ENCODE peak calls at places on chromosomes 13 and 19, in eight cellular contexts. T, K, C, I, Q, J, B and A are unnamed samples.

GRCh38 chr19:49861127-49861526 is 6.2 kb downstream of the PNKP start:
- DNase-seq in T (no peak), K (no peak), C (no peak), I (peak), Q (no peak), J (no peak), B (no peak), A (no peak)

GRCh38 chr13:41682001-41682400 is 224.7 kb downstream of the RGCC start:
- DNase-seq in T (no peak), K (no peak), C (no peak), I (no peak), Q (no peak), J (no peak), B (no peak), A (no peak)

GRCh38 chr19:23776507-23777205 is 18.0 kb upstream of the ZNF681 start:
- DNase-seq in T (no peak), K (no peak), C (no peak), I (no peak), Q (no peak), J (no peak), B (no peak), A (no peak)

GRCh38 chr19:54203151-54203611 is 2.5 kb downstream of the RPS9 start:
- DNase-seq in T (peak), K (no peak), C (no peak), I (no peak), Q (no peak), J (no peak), B (no peak), A (no peak)

GRCh38 chr19:7641288-7642276 is 4.7 kb downstream of the STXBP2 start:
- DNase-seq in T (no peak), K (no peak), C (peak), I (no peak), Q (no peak), J (no peak), B (no peak), A (no peak)

GRCh38 chr19:40601061-40601973 is at the start of gene LTBP4:
- DNase-seq in T (peak), K (peak), C (peak), I (peak), Q (peak), J (peak), B (no peak), A (no peak)

GRCh38 chr19:51602189-51602854 is 27.9 kb downstream of the SIGLEC5 start:
- DNase-seq in T (no peak), K (no peak), C (no peak), I (no peak), Q (no peak), J (no peak), B (no peak), A (no peak)

GRCh38 chr13:23463631-23464030 is 30.1 kb upstream of the SACS start:
- DNase-seq in T (no peak), K (no peak), C (no peak), I (no peak), Q (no peak), J (no peak), B (no peak), A (no peak)

GRCh38 chr19:11480927-11481776 is at the start of gene ELAVL3:
- DNase-seq in T (no peak), K (no peak), C (no peak), I (no peak), Q (peak), J (peak), B (no peak), A (no peak)

GRCh38 chr13:112641456-112641855 is 48.4 kb upstream of the ATP11A start:
- DNase-seq in T (no peak), K (no peak), C (no peak), I (no peak), Q (no peak), J (no peak), B (no peak), A (no peak)

GRCh38 chr13:21079761-21080730 is 18.7 kb upstream of the LATS2 start:
- DNase-seq in T (no peak), K (no peak), C (no peak), I (peak), Q (no peak), J (no peak), B (peak), A (peak)

GRCh38 chr19:39004403-39004802 is 27.9 kb downstream of the FBXO27 start:
- DNase-seq in T (no peak), K (no peak), C (no peak), I (no peak), Q (no peak), J (no peak), B (no peak), A (no peak)

GRCh38 chr19:24033308-24033961 is 53.6 kb upstream of the ZNF254 start:
- DNase-seq in T (peak), K (no peak), C (peak), I (peak), Q (peak), J (peak), B (peak), A (peak)

GRCh38 chr19:16571689-16572331 is 405 bp downstream of the SLC35E1 start:
- DNase-seq in T (no peak), K (peak), C (peak), I (peak), Q (peak), J (no peak), B (no peak), A (no peak)

GRCh38 chr19:29873024-29873800 is 61.4 kb downstream of the CCNE1 start:
- DNase-seq in T (peak), K (peak), C (peak), I (peak), Q (peak), J (peak), B (no peak), A (no peak)

GRCh38 chr13:24071423-24072075 is 89.0 kb upstream of the SPATA13 start:
- DNase-seq in T (no peak), K (no peak), C (no peak), I (peak), Q (no peak), J (no peak), B (peak), A (no peak)

GRCh38 chr13:80630685-80631121 is 289.8 kb upstream of the SPRY2 start:
- DNase-seq in T (no peak), K (no peak), C (no peak), I (peak), Q (no peak), J (no peak), B (no peak), A (no peak)

GRCh38 chr13:64640002-64640401 is 2590.1 kb downstream of the PCDH9 start:
- DNase-seq in T (no peak), K (no peak), C (no peak), I (peak), Q (no peak), J (no peak), B (no peak), A (no peak)

GRCh38 chr19:18789883-18790565 is 1.1 kb downstream of the COMP start:
- DNase-seq in T (no peak), K (no peak), C (peak), I (no peak), Q (no peak), J (peak), B (no peak), A (no peak)

GRCh38 chr19:6475321-6476108 is 6.1 kb downstream of the DENND1C start:
- DNase-seq in T (no peak), K (no peak), C (no peak), I (no peak), Q (no peak), J (peak), B (no peak), A (no peak)

GRCh38 chr19:33054623-33055022 is 10.1 kb downstream of the RHPN2 start:
- DNase-seq in T (peak), K (no peak), C (no peak), I (no peak), Q (no peak), J (no peak), B (no peak), A (no peak)

GRCh38 chr19:7385062-7385461 is 36.3 kb downstream of the ARHGEF18 start:
- DNase-seq in T (no peak), K (no peak), C (no peak), I (no peak), Q (no peak), J (no peak), B (no peak), A (no peak)

GRCh38 chr13:60329221-60329983 is 67.6 kb upstream of the TDRD3 start:
- DNase-seq in T (peak), K (peak), C (no peak), I (peak), Q (peak), J (peak), B (no peak), A (no peak)

GRCh38 chr13:69213331-69213850 is 894.2 kb upstream of the ATXN8OS start:
- DNase-seq in T (no peak), K (no peak), C (no peak), I (no peak), Q (no peak), J (no peak), B (no peak), A (no peak)

GRCh38 chr19:6374179-6374709 is 1.5 kb downstream of the PSPN start:
- DNase-seq in T (peak), K (no peak), C (no peak), I (no peak), Q (no peak), J (no peak), B (no peak), A (no peak)

GRCh38 chr19:4303778-4304508 is 455 bp upstream of the FSD1 start:
- DNase-seq in T (no peak), K (no peak), C (no peak), I (no peak), Q (no peak), J (no peak), B (no peak), A (no peak)

GRCh38 chr19:42252365-42253244 is 2.3 kb downstream of the ERF start:
- DNase-seq in T (no peak), K (peak), C (no peak), I (peak), Q (no peak), J (no peak), B (no peak), A (no peak)

GRCh38 chr13:100630564-100630963 is 42.0 kb upstream of the GGACT start:
- DNase-seq in T (no peak), K (no peak), C (no peak), I (no peak), Q (no peak), J (no peak), B (no peak), A (no peak)

GRCh38 chr19:29404951-29405727 is 120.7 kb upstream of the VSTM2B start:
- DNase-seq in T (peak), K (no peak), C (no peak), I (peak), Q (no peak), J (peak), B (no peak), A (no peak)

GRCh38 chr19:4694211-4694987 is 24.3 kb upstream of the MYDGF start:
- DNase-seq in T (no peak), K (no peak), C (peak), I (peak), Q (peak), J (no peak), B (peak), A (peak)

GRCh38 chr19:56217039-56217949 is 15.2 kb downstream of the ZSCAN5C start:
- DNase-seq in T (no peak), K (no peak), C (peak), I (peak), Q (no peak), J (peak), B (no peak), A (no peak)

GRCh38 chr13:44618326-44618725 is 42.2 kb upstream of the TSC22D1 start:
- DNase-seq in T (no peak), K (no peak), C (no peak), I (no peak), Q (no peak), J (no peak), B (no peak), A (no peak)

GRCh38 chr19:1206733-1207301 is 1.2 kb downstream of the STK11 start:
- DNase-seq in T (peak), K (peak), C (no peak), I (peak), Q (no peak), J (no peak), B (no peak), A (no peak)

GRCh38 chr13:24214528-24214927 is 54.0 kb downstream of the SPATA13 start:
- DNase-seq in T (no peak), K (no peak), C (no peak), I (no peak), Q (no peak), J (no peak), B (no peak), A (no peak)

GRCh38 chr13:75302031-75302430 is 179.9 kb downstream of the TBC1D4 start:
- DNase-seq in T (no peak), K (no peak), C (no peak), I (no peak), Q (no peak), J (no peak), B (no peak), A (no peak)

GRCh38 chr13:106568225-106569003 is 477 bp upstream of the ARGLU1 start:
- DNase-seq in T (no peak), K (no peak), C (no peak), I (no peak), Q (no peak), J (no peak), B (no peak), A (no peak)

GRCh38 chr13:75789451-75790197 is 153.5 kb downstream of the LMO7 start:
- DNase-seq in T (no peak), K (no peak), C (no peak), I (no peak), Q (no peak), J (no peak), B (no peak), A (no peak)

DNA sequence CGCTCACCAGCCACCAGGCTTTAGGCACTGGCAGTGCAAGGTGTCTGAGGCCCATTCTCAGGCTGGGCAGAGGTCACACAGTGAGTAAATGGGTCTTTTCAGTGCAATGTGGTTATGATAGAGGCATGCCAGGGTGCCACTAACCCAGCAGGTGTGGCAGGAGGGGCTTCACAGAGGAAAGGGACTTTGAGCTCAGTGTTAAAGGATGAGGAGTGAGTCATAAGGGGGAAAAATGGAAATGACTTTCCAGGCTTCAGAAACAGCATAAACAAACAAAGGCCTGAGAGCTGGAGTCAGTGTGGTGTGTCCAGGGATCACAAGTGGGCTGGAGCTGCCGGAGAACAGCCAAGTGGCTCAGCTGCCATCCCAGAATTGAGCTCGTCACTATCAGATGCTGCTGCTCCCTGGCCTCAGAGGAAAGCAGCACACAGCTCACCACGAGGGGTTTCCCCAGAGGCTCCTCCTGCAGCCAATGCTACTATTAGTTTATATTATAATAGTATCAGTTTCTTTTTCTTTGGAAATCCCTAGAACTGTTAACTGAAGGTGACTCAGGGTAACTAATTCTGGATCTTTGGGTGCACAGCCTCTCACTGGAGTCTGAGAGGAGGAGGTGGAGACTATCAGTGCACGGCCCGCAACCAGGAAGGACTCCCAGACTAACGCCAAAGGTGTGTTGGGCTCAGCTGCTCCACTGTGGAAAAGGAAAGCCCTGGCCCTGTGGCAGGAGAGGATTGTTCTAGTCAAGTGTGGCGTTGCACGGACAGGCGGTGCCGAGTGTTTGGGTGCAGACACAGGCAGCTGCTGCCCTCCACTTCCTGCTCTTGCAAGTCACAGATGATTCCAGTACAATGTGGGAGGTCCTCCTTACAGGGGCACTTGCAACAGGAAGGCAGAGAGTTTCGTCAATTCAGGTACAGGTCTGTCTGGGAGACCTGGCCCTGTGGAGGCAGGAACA is 39.5 kb downstream of the DHRS12 start:
- DNase-seq in T (peak), K (peak), C (peak), I (no peak), Q (peak), J (peak), B (no peak), A (peak)
- TF ChIP-seq CTCF in T (no peak), K (no peak), C (no peak), I (no peak), Q (no peak), J (no peak), B (no peak), A (peak)

DNA sequence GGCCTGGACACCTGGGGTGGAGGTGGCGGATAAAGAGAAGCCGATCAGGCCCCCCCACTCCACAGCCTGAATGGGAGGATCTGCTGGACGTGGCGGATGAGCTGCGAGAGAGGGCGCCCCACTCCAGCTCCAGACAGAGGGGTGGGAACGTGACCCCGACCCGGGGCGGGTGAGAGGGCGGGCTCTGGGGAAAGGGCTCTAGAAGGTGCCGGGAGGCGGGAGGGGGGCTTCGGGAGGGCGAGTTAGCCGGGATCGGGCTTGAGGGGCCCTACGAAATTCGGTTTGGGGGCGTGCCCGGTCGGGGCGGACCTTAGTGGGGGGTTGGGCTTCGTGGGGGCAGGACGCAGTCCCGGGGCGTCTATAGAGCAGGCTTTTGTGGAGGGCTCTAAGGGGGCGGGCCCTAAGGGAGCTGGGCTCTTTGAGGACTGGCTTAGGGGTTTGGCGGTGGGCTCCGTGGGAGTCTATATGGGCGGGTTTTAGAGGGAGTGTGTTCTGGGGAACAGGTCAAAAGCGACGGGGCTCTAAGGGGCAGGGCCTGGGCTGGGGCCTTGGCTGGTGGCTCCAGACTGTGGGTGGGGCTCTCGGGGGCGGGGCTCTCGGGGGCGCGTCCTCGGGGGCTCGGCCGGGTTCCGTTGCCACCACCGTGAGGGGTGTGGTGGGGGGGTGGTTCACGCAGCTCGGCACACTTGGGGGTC is 4.1 kb upstream of the NANOS3 start:
- DNase-seq in T (peak), K (no peak), C (no peak), I (no peak), Q (no peak), J (no peak), B (no peak), A (no peak)
- TF ChIP-seq CTCF in T (no peak), K (peak), C (peak), I (peak), Q (no peak), J (no peak), B (peak), A (no peak)

GRCh38 chr19:47581605-47582319 is 8.8 kb upstream of the ZNF541 start:
- DNase-seq in T (no peak), K (no peak), C (no peak), I (peak), Q (no peak), J (no peak), B (no peak), A (no peak)

GRCh38 chr19:47587295-47587694 is 14.3 kb upstream of the ZNF541 start:
- DNase-seq in T (no peak), K (no peak), C (no peak), I (peak), Q (no peak), J (no peak), B (no peak), A (no peak)

GRCh38 chr19:47580397-47580796 is 7.4 kb upstream of the ZNF541 start:
- DNase-seq in T (no peak), K (no peak), C (no peak), I (no peak), Q (no peak), J (no peak), B (no peak), A (no peak)

GRCh38 chr19:47582320-47582909 is 9.5 kb upstream of the ZNF541 start:
- DNase-seq in T (no peak), K (no peak), C (no peak), I (no peak), Q (no peak), J (no peak), B (no peak), A (no peak)
- TF ChIP-seq CTCF in T (no peak), K (no peak), C (no peak), I (no peak), Q (no peak), J (no peak), B (no peak), A (no peak)

DNA sequence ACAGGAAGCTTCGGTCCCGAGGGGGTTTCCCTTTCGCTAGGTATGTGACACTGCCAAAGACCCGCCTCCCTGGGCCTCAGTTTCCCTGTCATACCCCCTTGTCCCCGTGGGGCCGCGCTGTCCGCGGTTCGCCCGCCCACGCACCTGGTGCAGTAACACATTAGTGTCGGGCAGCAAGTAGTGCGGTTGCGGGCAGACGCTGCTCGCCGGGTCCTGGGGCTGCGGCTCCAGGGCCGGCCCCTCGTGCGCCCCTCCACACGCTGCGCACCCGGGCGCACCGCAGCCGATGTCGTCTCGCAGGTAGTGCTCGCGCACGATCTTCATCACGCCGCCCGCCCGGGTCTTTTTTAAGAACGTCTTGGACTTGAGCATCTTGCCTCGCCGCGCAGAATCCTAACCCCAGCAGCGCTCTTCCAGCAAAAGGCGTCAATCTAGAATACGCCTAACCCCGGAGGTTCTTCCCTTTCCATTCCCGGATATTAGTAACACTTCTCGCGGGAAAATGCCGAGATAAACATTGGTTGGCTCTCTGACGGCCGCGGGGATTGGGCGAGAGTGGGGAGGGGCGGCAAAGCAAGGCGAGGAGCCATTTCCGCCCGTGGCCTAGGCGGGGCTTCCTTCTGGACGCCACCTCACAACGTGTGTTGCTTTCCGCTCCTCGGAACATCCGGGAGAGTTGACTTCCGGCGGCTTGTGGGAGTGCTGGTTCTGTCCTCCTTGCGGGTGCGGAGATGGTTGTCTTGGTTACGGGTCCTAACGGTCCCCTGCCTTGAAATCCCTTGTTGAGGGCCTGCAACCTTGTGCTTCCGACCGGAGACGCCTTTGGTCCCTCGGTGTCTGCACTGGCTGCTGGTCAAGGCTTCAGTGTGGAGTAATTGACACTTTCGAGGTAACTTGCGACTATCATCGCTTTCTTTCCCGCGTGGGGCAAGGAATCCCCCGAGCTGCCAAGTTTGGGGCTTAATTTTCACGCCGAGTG is at the start of the genes DIS3 and PIBF1:
- DNase-seq in T (peak), K (peak), C (peak), I (peak), Q (peak), J (peak), B (peak), A (peak)
- TF ChIP-seq CTCF in T (no peak), K (no peak), C (no peak), I (peak), Q (no peak), J (no peak), B (peak), A (peak)